ENCODE peak calls at places on chromosomes 6 and 20, in five cellular contexts. H, L, G, B and R are unnamed samples.

GRCh38 chr20:50541606-50542041 is 31.4 kb downstream of the PTPN1 start:
- DNase-seq in H (no peak), L (no peak), G (peak), B (no peak), R (no peak)

GRCh38 chr20:56429941-56430340 is 17.9 kb downstream of the CASS4 start:
- DNase-seq in H (no peak), L (no peak), G (no peak), B (no peak), R (no peak)

GRCh38 chr6:37625591-37626374 is 71.9 kb downstream of the MDGA1 start:
- DNase-seq in H (no peak), L (no peak), G (no peak), B (no peak), R (no peak)

GRCh38 chr6:143498428-143498827 is 13.1 kb downstream of the FUCA2 start:
- DNase-seq in H (no peak), L (no peak), G (no peak), B (no peak), R (no peak)

GRCh38 chr6:90860822-90861601 is 274.1 kb upstream of the MAP3K7 start:
- DNase-seq in H (no peak), L (no peak), G (no peak), B (no peak), R (no peak)

GRCh38 chr6:105109955-105110650 is 69.7 kb downstream of the POPDC3 start:
- DNase-seq in H (no peak), L (no peak), G (no peak), B (no peak), R (no peak)

GRCh38 chr6:167655174-167655821 is 171.4 kb upstream of the AFDN start:
- DNase-seq in H (no peak), L (no peak), G (no peak), B (no peak), R (no peak)

GRCh38 chr20:57323034-57323433 is 6.6 kb upstream of the SPO11 start:
- DNase-seq in H (no peak), L (peak), G (no peak), B (no peak), R (peak)

GRCh38 chr6:152981219-152981618 is 1.6 kb downstream of the FBXO5 start:
- DNase-seq in H (no peak), L (no peak), G (no peak), B (no peak), R (no peak)

GRCh38 chr6:159806021-159806458 is 6.0 kb downstream of the PNLDC1 start:
- DNase-seq in H (no peak), L (peak), G (no peak), B (no peak), R (no peak)

GRCh38 chr6:116277124-116277523 is 2.6 kb downstream of the TSPYL1 start:
- DNase-seq in H (no peak), L (no peak), G (no peak), B (no peak), R (no peak)

GRCh38 chr20:38260378-38261053 is at the start of gene KIAA1755:
- DNase-seq in H (no peak), L (no peak), G (no peak), B (no peak), R (peak)

GRCh38 chr6:110689275-110689935 is 125.9 kb downstream of the CDK19 start:
- DNase-seq in H (no peak), L (no peak), G (no peak), B (no peak), R (no peak)

GRCh38 chr20:6513586-6513985 is 253.9 kb upstream of the BMP2 start:
- DNase-seq in H (no peak), L (no peak), G (no peak), B (no peak), R (no peak)

GRCh38 chr6:25346064-25346463 is 66.9 kb downstream of the CARMIL1 start:
- DNase-seq in H (no peak), L (no peak), G (no peak), B (no peak), R (no peak)

GRCh38 chr6:32153252-32153834 is 598 bp upstream of the PPT2 start:
- DNase-seq in H (peak), L (no peak), G (no peak), B (peak), R (no peak)

GRCh38 chr6:66599541-66599940 is 892.5 kb upstream of the EYS start:
- DNase-seq in H (no peak), L (no peak), G (no peak), B (no peak), R (no peak)

GRCh38 chr6:109456710-109457595 is 1.4 kb upstream of the MICAL1 start:
- DNase-seq in H (no peak), L (peak), G (no peak), B (no peak), R (no peak)

GRCh38 chr20:22312744-22313346 is 271.5 kb downstream of the FOXA2 start:
- DNase-seq in H (peak), L (peak), G (no peak), B (no peak), R (no peak)

GRCh38 chr20:14414560-14414959 is 77.1 kb upstream of the FLRT3 start:
- DNase-seq in H (no peak), L (no peak), G (no peak), B (no peak), R (no peak)

GRCh38 chr6:40879169-40879568 is 159.9 kb downstream of the UNC5CL start:
- DNase-seq in H (no peak), L (no peak), G (no peak), B (no peak), R (no peak)

GRCh38 chr6:24985313-24985712 is 49.6 kb upstream of the RIPOR2 start:
- DNase-seq in H (no peak), L (no peak), G (no peak), B (no peak), R (no peak)

GRCh38 chr20:44963325-44964215 is 2.7 kb upstream of the STK4 start:
- DNase-seq in H (no peak), L (no peak), G (no peak), B (no peak), R (no peak)

GRCh38 chr6:24307881-24308280 is 50.0 kb downstream of the DCDC2 start:
- DNase-seq in H (no peak), L (no peak), G (no peak), B (no peak), R (no peak)

GRCh38 chr20:8020314-8021079 is 936 bp upstream of the TMX4 start:
- DNase-seq in H (no peak), L (peak), G (peak), B (no peak), R (no peak)

GRCh38 chr20:51862796-51863195 is 60.5 kb upstream of the SALL4 start:
- DNase-seq in H (no peak), L (peak), G (no peak), B (no peak), R (no peak)

GRCh38 chr20:62782893-62783278 is 13.4 kb upstream of the MRGBP start:
- DNase-seq in H (no peak), L (no peak), G (no peak), B (no peak), R (no peak)

GRCh38 chr6:37456126-37456525 is 23.1 kb downstream of the CMTR1 start:
- DNase-seq in H (no peak), L (peak), G (no peak), B (no peak), R (no peak)

GRCh38 chr6:159761873-159762680 is at the start of gene ACAT2:
- DNase-seq in H (peak), L (peak), G (peak), B (peak), R (peak)

GRCh38 chr6:47552319-47552718 is 74.7 kb downstream of the CD2AP start:
- DNase-seq in H (no peak), L (no peak), G (no peak), B (no peak), R (no peak)

GRCh38 chr20:40160151-40160550 is 528.9 kb downstream of the MAFB start:
- DNase-seq in H (peak), L (peak), G (peak), B (peak), R (no peak)

GRCh38 chr6:40727272-40727671 is 140.1 kb upstream of the LRFN2 start:
- DNase-seq in H (no peak), L (no peak), G (no peak), B (no peak), R (no peak)

GRCh38 chr20:31484001-31484400 is 8.9 kb downstream of the REM1 start:
- DNase-seq in H (no peak), L (no peak), G (no peak), B (no peak), R (no peak)

GRCh38 chr6:12014027-12014872 is 2.1 kb downstream of the HIVEP1 start:
- DNase-seq in H (no peak), L (peak), G (no peak), B (no peak), R (no peak)

GRCh38 chr6:138782243-138782642 is 8.7 kb downstream of the CCDC28A start:
- DNase-seq in H (no peak), L (no peak), G (no peak), B (no peak), R (no peak)

GRCh38 chr6:41716516-41717446 is 18.6 kb downstream of the TFEB start:
- DNase-seq in H (no peak), L (no peak), G (no peak), B (no peak), R (no peak)

GRCh38 chr20:49214546-49214945 is 4.7 kb upstream of the DDX27 start:
- DNase-seq in H (no peak), L (peak), G (no peak), B (no peak), R (no peak)

GRCh38 chr6:100461920-100462295 is 2.8 kb downstream of the SIM1 start:
- DNase-seq in H (no peak), L (peak), G (peak), B (no peak), R (no peak)

GRCh38 chr6:134090591-134090990 is 38.2 kb upstream of the SLC2A12 start:
- DNase-seq in H (no peak), L (no peak), G (no peak), B (no peak), R (no peak)

DNA sequence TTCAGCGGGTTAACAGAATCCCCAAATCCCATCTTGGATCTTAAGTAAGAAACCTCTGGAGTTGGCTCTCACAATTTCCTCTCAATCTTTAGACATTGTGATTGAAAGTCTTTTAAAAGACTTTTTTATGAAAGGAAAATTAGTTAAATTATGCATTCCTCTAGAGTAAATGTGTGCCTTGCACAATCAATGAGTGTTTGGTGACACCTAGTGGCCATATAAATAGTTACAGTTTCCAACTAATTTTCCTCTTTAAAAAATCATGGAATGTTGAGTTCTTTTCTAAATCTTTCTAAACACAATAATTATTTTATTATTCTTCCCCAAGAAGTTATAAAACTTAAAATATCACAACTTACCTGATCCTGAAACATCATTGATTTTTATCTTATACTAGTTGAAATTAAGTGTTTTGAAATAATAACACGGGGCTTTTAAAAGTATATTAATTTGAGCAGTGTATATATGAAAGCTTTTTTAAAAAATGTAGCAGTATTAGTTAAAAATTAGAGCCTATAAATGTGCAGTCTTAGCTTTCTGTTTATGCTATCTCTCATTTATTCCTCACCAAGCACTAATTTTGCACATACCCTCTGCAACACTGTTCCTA is 66.3 kb downstream of the PKHD1 start:
- DNase-seq in H (no peak), L (peak), G (no peak), B (no peak), R (no peak)
- TF ChIP-seq CTCF in H (peak), L (peak), G (peak), B (peak), R (peak)

GRCh38 chr6:30683980-30684338 is 2.5 kb downstream of the PPP1R18 start:
- DNase-seq in H (no peak), L (no peak), G (no peak), B (no peak), R (no peak)
- TF ChIP-seq CTCF in H (no peak), L (no peak), G (no peak), B (no peak), R (no peak)

GRCh38 chr20:16674243-16674642 is 55.6 kb upstream of the SNRPB2 start:
- DNase-seq in H (no peak), L (no peak), G (no peak), B (no peak), R (no peak)
- TF ChIP-seq CTCF in H (no peak), L (no peak), G (no peak), B (no peak), R (no peak)

GRCh38 chr20:2023151-2023550 is 29.3 kb upstream of the PDYN start:
- DNase-seq in H (no peak), L (no peak), G (no peak), B (no peak), R (no peak)
- TF ChIP-seq CTCF in H (no peak), L (no peak), G (no peak), B (no peak), R (no peak)

DNA sequence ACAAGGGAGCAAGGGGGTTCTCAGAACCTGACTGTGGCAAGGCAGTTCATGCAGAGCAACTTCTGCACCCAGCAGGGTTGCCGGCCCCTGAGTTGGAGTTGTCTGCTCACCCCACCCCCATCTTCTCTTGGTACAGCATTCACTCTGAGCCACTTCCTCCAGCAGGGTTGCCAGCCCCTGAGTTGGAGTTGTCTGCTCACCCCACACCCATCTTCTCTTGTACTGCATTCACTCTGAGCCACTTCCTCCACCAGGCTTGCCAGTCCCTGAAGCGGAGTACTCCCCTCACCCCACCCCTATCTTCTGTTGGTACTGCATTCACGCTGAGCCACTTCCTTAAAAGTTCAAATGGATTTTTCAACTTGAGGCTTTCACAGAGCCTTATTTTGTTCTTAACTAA is 79.7 kb upstream of the SYNDIG1 start:
- DNase-seq in H (no peak), L (no peak), G (no peak), B (no peak), R (no peak)
- TF ChIP-seq CTCF in H (no peak), L (no peak), G (no peak), B (no peak), R (no peak)